ENCODE peak calls at places on chromosomes 2 and 18, in eight cellular contexts. V is HEK293T, O is HFF-Myc, X is NCI-H524 treated with DMSO at 0.1 percent for 48 hours, B is adrenal gland, Y is T-cell, S is ovary, D is glomerular endothelial cell. G is an unnamed sample.

GRCh38 chr2:164920430-164920829 is 34.9 kb downstream of the SLC38A11 start:
- DNase-seq in V (no peak), S (no peak), O (peak; percentile 67), B (no peak), X (no peak), D (no peak), Y (no peak), G (no peak)

GRCh38 chr2:39625927-39626270 is 39.8 kb upstream of the TMEM178A start:
- DNase-seq in D (no peak), B (no peak), V (no peak), S (no peak), X (no peak), Y (no peak), O (no peak), G (no peak)

GRCh38 chr2:148876589-148877402 is 1.8 kb downstream of the KIF5C start:
- DNase-seq in X (peak; percentile 30), Y (peak; percentile 32), S (no peak), B (peak; percentile 47), D (no peak), O (no peak), V (peak; percentile 29), G (no peak)

GRCh38 chr2:189096769-189097447 is 82.7 kb downstream of the COL5A2 start:
- DNase-seq in X (no peak), D (peak; percentile 56), S (no peak), O (peak; percentile 32), B (no peak), V (no peak), Y (no peak), G (peak; percentile 39)

GRCh38 chr2:199303814-199304213 is 153.9 kb downstream of the SATB2 start:
- DNase-seq in B (no peak), Y (no peak), V (no peak), D (peak; percentile 64), O (peak; percentile 25), S (no peak), X (no peak), G (peak; percentile 92)

GRCh38 chr2:169709970-169710369 is 15.7 kb downstream of the PHOSPHO2 start:
- DNase-seq in V (no peak), D (no peak), B (no peak), X (no peak), S (no peak), O (no peak), Y (no peak), G (peak; percentile 30)

GRCh38 chr18:48573632-48574293 is 34.9 kb downstream of the CTIF start:
- DNase-seq in V (no peak), Y (no peak), X (no peak), S (no peak), O (no peak), B (no peak), D (no peak), G (no peak)

GRCh38 chr2:179817181-179817841 is 44.1 kb downstream of the ZNF385B start:
- DNase-seq in B (no peak), O (no peak), S (no peak), X (no peak), D (no peak), V (no peak), Y (no peak), G (no peak)

GRCh38 chr18:11955299-11956029 is 25.8 kb upstream of the IMPA2 start:
- DNase-seq in V (no peak), B (peak; percentile 71), D (peak; percentile 42), Y (no peak), X (no peak), O (peak; percentile 91), S (no peak), G (peak; percentile 84)

GRCh38 chr2:73300926-73301325 is 7.6 kb upstream of the EGR4 start:
- DNase-seq in X (no peak), S (no peak), O (no peak), V (no peak), Y (no peak), B (no peak), D (no peak), G (no peak)

GRCh38 chr18:51196811-51197660 is 445 bp downstream of the MEX3C start:
- DNase-seq in X (no peak), B (peak; percentile 61), V (peak; percentile 6), O (no peak), S (peak; percentile 40), Y (peak; percentile 24), D (no peak), G (peak; percentile 22)

GRCh38 chr18:79528846-79529245 is 133.1 kb downstream of the NFATC1 start:
- DNase-seq in B (peak; percentile 75), S (peak; percentile 53), X (no peak), D (no peak), O (peak; percentile 36), V (peak; percentile 67), Y (peak; percentile 71), G (peak; percentile 83)

GRCh38 chr2:152335851-152336102 is 803 bp downstream of the FMNL2 start:
- DNase-seq in D (no peak), B (no peak), S (no peak), O (no peak), X (no peak), V (peak; percentile 17), Y (no peak), G (no peak)

GRCh38 chr2:135471106-135471505 is 59.9 kb downstream of the ZRANB3 start:
- DNase-seq in S (no peak), V (no peak), Y (no peak), X (no peak), D (no peak), B (no peak), O (no peak), G (no peak)

GRCh38 chr2:231384970-231385369 is 10.5 kb upstream of the B3GNT7 start:
- DNase-seq in X (no peak), B (no peak), O (no peak), D (no peak), V (no peak), S (no peak), Y (no peak), G (no peak)

GRCh38 chr18:2641638-2642037 is 13.9 kb upstream of the SMCHD1 start:
- DNase-seq in V (no peak), B (no peak), D (no peak), X (no peak), Y (no peak), S (no peak), O (no peak), G (no peak)

GRCh38 chr2:235378261-235378660 is 115.6 kb upstream of the AGAP1 start:
- DNase-seq in X (no peak), V (no peak), B (no peak), S (no peak), D (no peak), Y (no peak), O (no peak), G (no peak)

GRCh38 chr18:45686892-45687611 is 36.9 kb upstream of the SLC14A1 start:
- DNase-seq in V (no peak), X (peak; percentile 15), Y (peak; percentile 57), B (no peak), O (no peak), D (no peak), S (no peak), G (no peak)

GRCh38 chr2:29518010-29518409 is 402.8 kb downstream of the CLIP4 start:
- DNase-seq in V (no peak), O (no peak), B (no peak), Y (no peak), S (no peak), X (no peak), D (no peak), G (no peak)

GRCh38 chr2:222424281-222424728 is at the start of gene SGPP2:
- DNase-seq in Y (no peak), X (no peak), D (no peak), B (no peak), S (no peak), O (no peak), V (peak; percentile 33), G (no peak)

GRCh38 chr2:11491348-11491930 is 25.5 kb upstream of the E2F6 start:
- DNase-seq in Y (no peak), D (no peak), S (no peak), O (no peak), V (no peak), B (no peak), X (peak; percentile 12), G (no peak)

GRCh38 chr2:85394256-85394655 is 15.9 kb downstream of the CAPG start:
- DNase-seq in X (no peak), Y (no peak), B (peak; percentile 65), D (no peak), S (no peak), V (no peak), O (no peak), G (no peak)

GRCh38 chr2:31124904-31125303 is 13.3 kb downstream of the GALNT14 start:
- DNase-seq in X (no peak), Y (no peak), V (no peak), B (no peak), O (no peak), S (no peak), D (no peak), G (no peak)

GRCh38 chr2:10005461-10005860 is 37.9 kb upstream of the KLF11 start:
- DNase-seq in D (no peak), Y (no peak), B (no peak), X (no peak), S (no peak), V (no peak), O (no peak), G (no peak)

GRCh38 chr2:174059875-174060226 is 94.7 kb upstream of the SP3 start:
- DNase-seq in V (no peak), D (no peak), Y (no peak), B (no peak), O (no peak), X (no peak), S (no peak), G (no peak)

GRCh38 chr2:196957881-196958525 is 31.5 kb upstream of the PGAP1 start:
- DNase-seq in S (no peak), Y (no peak), X (no peak), O (no peak), V (no peak), B (no peak), D (no peak), G (no peak)

GRCh38 chr2:233469261-233470006 is 97.1 kb downstream of the USP40 start:
- DNase-seq in B (peak; percentile 39), V (no peak), Y (no peak), X (no peak), D (no peak), S (peak; percentile 37), O (no peak), G (no peak)

GRCh38 chr2:165691615-165692014 is 102.4 kb downstream of the GALNT3 start:
- DNase-seq in S (peak; percentile 9), O (peak; percentile 14), V (peak; percentile 21), X (no peak), Y (no peak), D (no peak), B (no peak), G (no peak)

GRCh38 chr2:217785544-217786045 is 217.2 kb downstream of the TNS1 start:
- DNase-seq in V (peak; percentile 88), X (peak; percentile 2), Y (peak; percentile 62), B (peak; percentile 90), O (peak; percentile 48), D (peak; percentile 27), S (peak; percentile 73), G (peak; percentile 68)

GRCh38 chr2:232315049-232315922 is 63.3 kb upstream of the ALPP start:
- DNase-seq in V (no peak), O (peak; percentile 39), S (no peak), X (no peak), B (peak; percentile 59), Y (peak; percentile 64), D (peak; percentile 61), G (peak; percentile 90)

GRCh38 chr18:28044036-28044435 is 132.9 kb downstream of the CDH2 start:
- DNase-seq in V (no peak), S (no peak), O (no peak), D (no peak), Y (no peak), X (no peak), B (no peak), G (no peak)

GRCh38 chr2:165185633-165186032 is 18.2 kb downstream of the SCN3A start:
- DNase-seq in S (no peak), V (no peak), B (no peak), X (no peak), D (no peak), Y (no peak), O (no peak), G (no peak)

GRCh38 chr2:28155627-28156026 is 237.0 kb upstream of the FOSL2 start:
- DNase-seq in D (no peak), X (no peak), Y (no peak), B (no peak), O (no peak), S (no peak), V (peak; percentile 37), G (peak; percentile 32)

GRCh38 chr18:23779696-23780303 is 90.5 kb downstream of the LAMA3 start:
- DNase-seq in X (no peak), V (peak; percentile 43), D (no peak), Y (no peak), S (no peak), B (no peak), O (no peak), G (no peak)

G was measured in dermis microvascular lymphatic vessel endothelial cell.